ENCODE peak calls at places on chromosomes 5 and 9, in six cellular contexts. R, D, W, M, U and V are unnamed samples.

GRCh38 chr5:72613515-72613914 is 106.3 kb upstream of the ZNF366 start:
- DNase-seq in R (no peak), D (no peak), W (no peak), M (no peak), U (no peak), V (no peak)

GRCh38 chr5:54135042-54135441 is 175.3 kb downstream of the ARL15 start:
- DNase-seq in R (no peak), D (no peak), W (no peak), M (no peak), U (no peak), V (no peak)

GRCh38 chr9:30630459-30630858 is 1754.0 kb upstream of the ACO1 start:
- DNase-seq in R (no peak), D (no peak), W (no peak), M (no peak), U (no peak), V (no peak)

GRCh38 chr9:8579661-8580060 is 780.1 kb upstream of the DMAC1 start:
- DNase-seq in R (no peak), D (no peak), W (no peak), M (no peak), U (no peak), V (no peak)

GRCh38 chr9:91374939-91375338 is 13.2 kb upstream of the AUH start:
- DNase-seq in R (no peak), D (no peak), W (no peak), M (no peak), U (no peak), V (no peak)

GRCh38 chr9:121398374-121398773 is 28.3 kb upstream of the STOM start:
- DNase-seq in R (no peak), D (no peak), W (no peak), M (no peak), U (peak), V (no peak)

GRCh38 chr5:157309796-157310195 is 43.9 kb downstream of the CYFIP2 start:
- DNase-seq in R (no peak), D (no peak), W (no peak), M (no peak), U (no peak), V (no peak)

GRCh38 chr9:89576404-89576824 is 28.4 kb upstream of the GADD45G start:
- DNase-seq in R (peak), D (peak), W (no peak), M (no peak), U (peak), V (no peak)

GRCh38 chr9:82553654-82554366 is 509.1 kb downstream of the RASEF start:
- DNase-seq in R (no peak), D (no peak), W (no peak), M (no peak), U (no peak), V (no peak)

GRCh38 chr5:88480766-88481499 is 212.3 kb upstream of the TMEM161B start:
- DNase-seq in R (no peak), D (no peak), W (no peak), M (no peak), U (no peak), V (no peak)

GRCh38 chr9:1005043-1005667 is 28.7 kb downstream of the DMRT3 start:
- DNase-seq in R (peak), D (peak), W (no peak), M (no peak), U (peak), V (no peak)

GRCh38 chr5:177366528-177367322 is 9.0 kb downstream of the RGS14 start:
- DNase-seq in R (peak), D (peak), W (peak), M (no peak), U (peak), V (no peak)

GRCh38 chr9:3751125-3751758 is 225.4 kb upstream of the RFX3 start:
- DNase-seq in R (no peak), D (no peak), W (no peak), M (no peak), U (peak), V (no peak)

GRCh38 chr9:111175350-111175749 is 137.1 kb upstream of the LPAR1 start:
- DNase-seq in R (no peak), D (no peak), W (no peak), M (no peak), U (no peak), V (no peak)

GRCh38 chr9:111180801-111181200 is 142.5 kb upstream of the LPAR1 start:
- DNase-seq in R (no peak), D (no peak), W (no peak), M (no peak), U (no peak), V (no peak)

GRCh38 chr9:111179577-111179976 is 141.3 kb upstream of the LPAR1 start:
- DNase-seq in R (no peak), D (no peak), W (no peak), M (no peak), U (no peak), V (no peak)

GRCh38 chr9:111176511-111176910 is 138.2 kb upstream of the LPAR1 start:
- DNase-seq in R (no peak), D (no peak), W (no peak), M (no peak), U (no peak), V (no peak)

GRCh38 chr9:111178361-111179043 is 140.2 kb upstream of the LPAR1 start:
- DNase-seq in R (no peak), D (no peak), W (no peak), M (no peak), U (no peak), V (no peak)
- TF ChIP-seq TAF1 in R (no peak), D (no peak), W (no peak), M (no peak), U (no peak), V (no peak)

DNA sequence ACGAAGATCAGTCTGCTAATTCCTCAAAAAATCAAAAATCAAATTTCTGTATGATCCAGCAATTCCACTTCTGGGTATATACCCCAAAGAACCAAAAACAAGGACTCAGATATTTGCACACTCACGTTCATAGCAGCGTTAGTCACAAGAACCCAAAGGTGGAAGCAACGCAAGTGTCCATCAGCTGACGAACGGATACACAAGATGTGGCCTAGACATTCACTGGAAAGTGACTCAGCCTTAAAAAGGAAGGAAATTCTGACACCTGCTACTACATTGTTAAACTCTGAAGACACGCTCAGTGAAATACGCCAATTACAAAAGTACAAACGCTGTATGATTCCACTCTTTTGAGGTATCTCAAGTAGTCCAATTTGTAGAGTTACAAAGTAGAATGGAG is 93.3 kb downstream of the OTULIN start:
- DNase-seq in R (no peak), D (no peak), W (no peak), M (no peak), U (no peak), V (no peak)
- TF ChIP-seq POLR2AphosphoS5 in R (no peak), D (no peak), W (no peak), M (no peak), U (no peak), V (no peak)

DNA sequence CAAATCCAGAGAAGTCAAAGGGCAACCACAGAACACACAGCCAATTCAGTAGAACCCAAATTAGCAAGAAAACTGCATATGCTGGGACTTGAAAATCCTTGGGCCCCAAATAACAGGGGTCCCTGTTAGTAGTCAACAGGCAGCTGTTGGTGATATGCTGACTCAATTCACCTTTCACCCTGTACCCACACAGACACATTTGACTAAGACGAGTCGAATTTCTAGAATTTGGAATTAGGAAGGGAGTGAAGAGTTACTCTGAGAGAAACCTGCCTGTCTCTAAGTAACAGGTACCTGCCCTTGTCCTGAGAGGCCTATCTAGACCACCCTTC is 817 bp upstream of the VCP start:
- DNase-seq in R (no peak), D (no peak), W (no peak), M (no peak), U (no peak), V (no peak)
- TF ChIP-seq TAF1 in R (no peak), D (no peak), W (no peak), M (no peak), U (no peak), V (no peak)

DNA sequence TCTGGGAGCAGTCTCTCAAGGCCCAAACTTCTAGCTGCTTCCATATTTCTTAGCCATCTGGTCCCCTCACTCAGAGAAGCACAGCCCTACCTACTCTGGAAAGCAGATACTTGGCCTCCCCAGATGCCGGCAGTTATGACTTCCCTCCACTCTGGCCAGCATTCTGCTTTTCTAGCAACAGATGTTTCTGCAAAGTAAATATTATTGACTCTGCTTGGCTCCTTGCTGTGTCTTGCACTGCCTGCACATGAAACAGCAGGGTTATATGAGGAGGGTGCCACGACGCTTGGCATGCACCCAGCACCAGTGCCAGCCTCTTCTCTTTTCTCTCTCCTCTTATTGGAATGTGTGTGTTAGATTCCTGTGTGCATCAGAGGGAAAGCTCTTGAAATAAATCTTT is 99.7 kb downstream of the ARHGAP26 start:
- DNase-seq in R (no peak), D (no peak), W (no peak), M (no peak), U (no peak), V (no peak)
- TF ChIP-seq POLR2AphosphoS5 in R (no peak), D (no peak), W (no peak), M (no peak), U (no peak), V (no peak)

GRCh38 chr9:80792721-80793120 is 896.6 kb downstream of the TLE1 start:
- DNase-seq in R (no peak), D (no peak), W (no peak), M (no peak), U (no peak), V (no peak)

GRCh38 chr9:80789831-80790230 is 899.5 kb downstream of the TLE1 start:
- DNase-seq in R (no peak), D (no peak), W (no peak), M (no peak), U (no peak), V (no peak)

GRCh38 chr9:80793706-80794105 is 895.6 kb downstream of the TLE1 start:
- DNase-seq in R (no peak), D (no peak), W (no peak), M (no peak), U (no peak), V (no peak)

GRCh38 chr9:80787636-80788035 is 901.7 kb downstream of the TLE1 start:
- DNase-seq in R (no peak), D (no peak), W (no peak), M (no peak), U (no peak), V (no peak)

GRCh38 chr9:80790764-80791163 is 898.6 kb downstream of the TLE1 start:
- DNase-seq in R (no peak), D (no peak), W (no peak), M (no peak), U (no peak), V (no peak)
- TF ChIP-seq TAF1 in R (no peak), D (no peak), W (no peak), M (no peak), U (no peak), V (no peak)

GRCh38 chr5:127872494-127872893 is 169.3 kb downstream of the CCDC192 start:
- DNase-seq in R (no peak), D (no peak), W (no peak), M (no peak), U (no peak), V (no peak)
- TF ChIP-seq POLR2AphosphoS5 in R (no peak), D (no peak), W (no peak), M (no peak), U (no peak), V (no peak)

DNA sequence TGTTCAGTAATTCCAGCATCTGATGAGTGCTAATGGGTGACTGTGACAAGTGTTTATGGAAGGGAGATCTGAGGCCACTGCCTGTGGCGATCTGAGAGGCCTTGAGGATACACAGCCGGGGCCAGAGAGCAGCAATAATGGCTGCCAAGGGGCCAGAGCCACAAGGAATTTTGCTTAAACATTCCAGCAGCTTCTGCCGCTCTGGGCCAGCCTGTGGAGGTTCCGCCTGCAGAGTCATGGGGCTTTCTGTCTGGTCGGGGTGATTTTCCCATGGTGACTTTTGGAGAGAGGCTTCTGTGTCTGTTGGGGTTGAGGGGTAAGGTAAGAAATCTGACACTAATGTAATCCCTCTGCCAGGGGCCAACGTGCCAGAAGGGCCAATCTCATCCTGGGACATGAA is 353.5 kb downstream of the ADAMTS6 start:
- DNase-seq in R (no peak), D (no peak), W (no peak), M (no peak), U (no peak), V (no peak)
- TF ChIP-seq TAF1 in R (no peak), D (no peak), W (no peak), M (no peak), U (no peak), V (no peak)

DNA sequence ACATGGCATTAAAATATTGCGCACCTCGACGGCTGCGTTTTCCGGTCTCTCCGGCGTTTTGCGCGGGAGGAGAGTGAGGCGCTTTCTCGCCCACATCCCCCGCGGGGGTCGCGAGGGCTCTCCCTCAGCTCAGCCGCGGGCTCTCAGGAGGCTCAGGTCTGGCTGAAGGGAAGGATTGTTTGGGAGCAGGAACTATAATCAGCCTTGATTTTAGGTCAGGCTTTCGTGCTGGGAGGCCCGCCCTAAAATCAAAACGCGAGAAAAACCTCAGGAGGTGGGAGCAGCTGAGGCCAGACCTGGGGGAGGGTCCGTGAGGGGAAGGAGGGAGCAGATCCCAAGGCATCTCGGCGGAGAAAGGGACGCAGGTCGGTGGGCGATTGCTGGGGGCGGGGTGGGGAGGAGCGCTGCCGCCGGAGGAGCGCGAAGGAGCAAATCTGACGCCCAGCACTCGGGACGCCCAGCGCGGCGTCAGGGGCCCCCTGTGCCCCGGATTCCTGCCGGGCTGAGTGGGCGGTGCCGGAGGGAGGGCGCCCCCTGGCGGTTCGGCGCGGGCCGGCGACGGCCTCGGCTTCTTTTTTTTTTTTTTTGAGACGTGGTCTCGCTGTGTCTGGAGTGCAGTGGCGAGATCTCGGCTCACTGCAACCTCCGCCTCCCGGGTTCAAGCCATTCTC is 18.7 kb upstream of the RNF130 start:
- DNase-seq in R (peak), D (peak), W (peak), M (no peak), U (peak), V (no peak)
- TF ChIP-seq POLR2AphosphoS5 in R (peak), D (no peak), W (peak), M (no peak), U (no peak), V (no peak)